ENCODE peak calls at places on chromosomes 16 and 17, in six cellular contexts. X, J, Y, C, T and K are unnamed samples.

GRCh38 chr17:6570731-6571465 is 14.5 kb upstream of the PITPNM3 start:
- DNase-seq in Y (no peak), J (no peak), T (no peak), C (no peak), X (peak; percentile 41), K (no peak)

GRCh38 chr17:72122668-72123495 is 2.1 kb downstream of the SOX9 start:
- DNase-seq in Y (no peak), C (no peak), J (peak; percentile 29), T (peak; percentile 72), X (peak; percentile 89), K (peak; percentile 43)

GRCh38 chr17:80441133-80441578 is 26.2 kb downstream of the ENDOV start:
- DNase-seq in J (peak; percentile 51), X (peak; percentile 98), Y (peak; percentile 37), T (no peak), C (no peak), K (peak; percentile 83)

GRCh38 chr16:84986879-84987278 is 24.5 kb downstream of the ZDHHC7 start:
- DNase-seq in J (no peak), C (no peak), X (no peak), Y (no peak), T (no peak), K (no peak)

GRCh38 chr17:16493470-16494048 is 1.6 kb upstream of the LRRC75A start:
- DNase-seq in C (no peak), J (no peak), T (no peak), X (no peak), Y (no peak), K (no peak)

GRCh38 chr16:3009568-3010390 is 2.9 kb upstream of the CLDN9 start:
- DNase-seq in Y (no peak), T (peak; percentile 90), J (no peak), X (peak; percentile 95), C (no peak), K (peak; percentile 97)

GRCh38 chr17:83161298-83162034 is 82.1 kb downstream of the METRNL start:
- DNase-seq in C (peak; percentile 4), X (peak; percentile 32), J (no peak), T (peak; percentile 40), Y (no peak), K (no peak)

GRCh38 chr17:77801545-77802332 is 156.8 kb upstream of the TNRC6C start:
- DNase-seq in Y (no peak), J (no peak), C (no peak), T (no peak), X (no peak), K (no peak)

GRCh38 chr16:82605863-82606620 is 20.7 kb upstream of the CDH13 start:
- DNase-seq in T (no peak), C (no peak), Y (no peak), X (peak; percentile 74), J (no peak), K (peak; percentile 67)

GRCh38 chr16:89506791-89507191 is 1.4 kb upstream of the SPG7 start:
- DNase-seq in Y (no peak), X (no peak), T (no peak), J (no peak), C (no peak), K (no peak)

GRCh38 chr16:89510526-89510925 is 2.3 kb downstream of the SPG7 start:
- DNase-seq in T (no peak), C (no peak), Y (no peak), J (no peak), X (no peak), K (no peak)

GRCh38 chr16:89507219-89507833 is 877 bp upstream of the SPG7 start:
- DNase-seq in J (no peak), T (no peak), C (no peak), X (no peak), Y (no peak), K (no peak)

GRCh38 chr16:89506113-89506504 is 2.1 kb upstream of the SPG7 start:
- DNase-seq in X (no peak), C (no peak), J (no peak), T (no peak), Y (no peak), K (no peak)

GRCh38 chr16:89507834-89508590 is at the start of gene SPG7:
- DNase-seq in Y (peak; percentile 94), J (peak; percentile 90), T (peak; percentile 94), C (peak; percentile 72), X (peak; percentile 94), K (peak; percentile 87)
- H3K9me3 ChIP-seq in Y (no peaks in the 10 kb centered on the region), J (no peaks in the 10 kb centered on the region), T (no peaks in the 10 kb centered on the region), C (no peaks in the 10 kb centered on the region), X (no peaks in the 10 kb centered on the region), K (no peaks in the 10 kb centered on the region)

DNA sequence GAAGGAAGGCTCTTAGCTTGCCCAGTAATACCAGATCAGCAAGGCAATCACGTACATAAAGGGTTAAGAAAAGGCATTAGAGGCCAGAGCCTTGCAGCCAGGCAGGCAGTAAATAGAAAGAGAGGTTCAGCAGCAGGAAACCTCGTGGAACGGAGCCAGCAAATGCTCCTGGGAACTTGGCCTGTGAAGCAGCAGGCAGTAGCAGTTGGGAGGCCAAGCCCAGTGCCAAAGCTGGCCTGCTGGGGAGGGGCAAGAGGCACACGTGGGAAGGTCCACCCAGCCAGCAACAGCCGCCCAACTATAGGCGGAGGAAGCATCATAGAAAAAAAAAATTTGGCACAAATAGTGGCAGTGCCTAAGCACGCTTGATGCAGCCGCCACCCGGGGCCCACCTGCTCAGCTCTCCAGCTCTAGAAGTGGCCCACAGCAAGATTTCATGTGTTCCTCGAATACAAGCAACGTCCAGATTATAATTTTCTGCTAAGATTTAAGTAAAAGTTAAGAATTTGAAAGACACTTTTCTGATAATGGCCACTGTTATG is 2339.5 kb downstream of the TP53TG3F start:
- DNase-seq in J (peak; percentile 71), Y (no peak), X (no peak), T (peak; percentile 33), C (no peak), K (no peak)
- H3K9me3 ChIP-seq in J (no peaks in the 10 kb centered on the region), Y (no peaks in the 10 kb centered on the region), X (peaks cover 77% of the 10 kb centered on the region), T (peaks cover 7% of the 10 kb centered on the region), C (no peaks in the 10 kb centered on the region), K (no peaks in the 10 kb centered on the region)

DNA sequence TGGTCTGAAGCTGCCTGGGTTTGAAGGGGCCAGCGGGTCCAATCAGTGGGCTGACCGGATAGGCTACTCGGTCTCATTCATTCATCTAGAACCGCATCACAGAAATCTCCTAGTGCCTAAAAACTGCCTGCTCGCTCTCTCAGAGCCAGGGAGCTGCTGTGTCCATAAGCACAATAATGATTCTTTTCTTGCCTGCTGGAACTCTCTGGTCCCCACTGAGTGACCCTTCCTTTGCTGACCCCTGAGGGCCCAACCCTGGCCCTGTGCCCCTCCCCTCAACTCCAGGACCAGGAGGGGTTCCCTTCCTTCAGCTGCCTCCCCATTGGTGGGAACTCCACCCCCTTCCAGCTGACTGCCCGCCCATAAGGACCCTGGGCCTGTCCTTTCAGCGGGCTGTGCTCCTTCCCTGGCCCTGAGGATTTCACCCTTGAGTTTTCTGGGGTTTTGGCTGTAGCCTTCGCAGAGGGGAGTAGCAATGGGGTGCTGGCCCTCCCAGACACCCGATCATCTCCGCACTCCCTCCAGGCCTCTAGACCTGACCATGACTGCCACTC is 39.5 kb upstream of the DNAH9 start:
- DNase-seq in Y (no peak), J (no peak), T (no peak), X (no peak), C (no peak), K (no peak)
- H3K9me3 ChIP-seq in Y (no peaks in the 10 kb centered on the region), J (no peaks in the 10 kb centered on the region), T (no peaks in the 10 kb centered on the region), X (no peaks in the 10 kb centered on the region), C (no peaks in the 10 kb centered on the region), K (no peaks in the 10 kb centered on the region)

DNA sequence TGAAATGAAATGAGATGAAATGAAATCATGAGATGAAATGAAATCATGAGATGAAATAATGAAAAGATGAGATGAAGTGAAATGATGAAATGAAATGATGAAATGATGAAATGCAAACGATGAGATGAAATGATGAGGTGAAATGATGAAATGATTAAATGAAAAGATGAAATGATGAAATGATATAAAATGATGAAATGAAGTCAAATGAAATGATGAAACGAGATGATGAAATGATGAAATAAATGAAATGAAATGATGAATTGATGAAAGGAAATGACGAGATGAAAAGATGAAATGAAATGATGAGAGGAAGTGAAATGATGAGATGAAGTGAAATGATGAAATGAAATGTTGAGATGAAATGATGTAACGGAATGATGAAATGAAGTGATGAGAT is 595.6 kb downstream of the TP53TG3F start:
- DNase-seq in T (no peak), Y (no peak), C (no peak), X (no peak), J (no peak), K (no peak)
- H3K9me3 ChIP-seq in T (no peaks in the 10 kb centered on the region), Y (no peaks in the 10 kb centered on the region), C (no peaks in the 10 kb centered on the region), X (peaks cover 31% of the 10 kb centered on the region), J (no peaks in the 10 kb centered on the region), K (no peaks in the 10 kb centered on the region)

DNA sequence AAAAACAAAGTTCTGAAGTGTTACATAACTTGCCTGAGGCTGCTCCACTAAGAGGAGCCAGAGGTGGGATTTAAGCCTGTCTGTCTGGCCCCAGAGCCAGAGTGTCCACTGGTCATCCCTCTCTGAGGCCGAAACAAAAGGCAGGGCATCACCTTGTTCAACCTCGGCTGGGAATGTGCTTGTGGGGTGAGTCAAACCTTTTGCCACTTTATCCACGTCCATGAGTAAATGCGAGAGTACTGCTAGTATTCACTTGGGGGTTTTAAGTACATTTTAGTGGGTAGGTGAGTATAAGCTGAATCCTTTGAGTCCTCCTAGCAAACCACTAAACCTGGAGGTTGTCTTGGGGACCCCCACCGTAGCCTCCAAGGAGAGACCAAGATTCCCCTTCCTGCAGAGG is 103.5 kb downstream of the STX8 start:
- DNase-seq in Y (no peak), X (no peak), T (no peak), C (no peak), J (no peak), K (no peak)
- H3K9me3 ChIP-seq in Y (no peaks in the 10 kb centered on the region), X (no peaks in the 10 kb centered on the region), T (no peaks in the 10 kb centered on the region), C (no peaks in the 10 kb centered on the region), J (no peaks in the 10 kb centered on the region), K (no peaks in the 10 kb centered on the region)

GRCh38 chr17:17818088-17818526 is 18.7 kb downstream of the SREBF1 start:
- DNase-seq in X (peak; percentile 81), J (no peak), T (peak; percentile 78), C (no peak), Y (no peak), K (no peak)

GRCh38 chr17:17820457-17821158 is 16.2 kb downstream of the SREBF1 start:
- DNase-seq in C (no peak), Y (no peak), T (no peak), J (no peak), X (no peak), K (no peak)

GRCh38 chr17:17819111-17819510 is 17.7 kb downstream of the SREBF1 start:
- DNase-seq in T (no peak), Y (no peak), J (no peak), C (no peak), X (no peak), K (no peak)

GRCh38 chr17:17819561-17819995 is 17.2 kb downstream of the SREBF1 start:
- DNase-seq in C (peak; percentile 55), T (peak; percentile 86), X (peak; percentile 91), J (peak; percentile 62), Y (no peak), K (no peak)

DNA sequence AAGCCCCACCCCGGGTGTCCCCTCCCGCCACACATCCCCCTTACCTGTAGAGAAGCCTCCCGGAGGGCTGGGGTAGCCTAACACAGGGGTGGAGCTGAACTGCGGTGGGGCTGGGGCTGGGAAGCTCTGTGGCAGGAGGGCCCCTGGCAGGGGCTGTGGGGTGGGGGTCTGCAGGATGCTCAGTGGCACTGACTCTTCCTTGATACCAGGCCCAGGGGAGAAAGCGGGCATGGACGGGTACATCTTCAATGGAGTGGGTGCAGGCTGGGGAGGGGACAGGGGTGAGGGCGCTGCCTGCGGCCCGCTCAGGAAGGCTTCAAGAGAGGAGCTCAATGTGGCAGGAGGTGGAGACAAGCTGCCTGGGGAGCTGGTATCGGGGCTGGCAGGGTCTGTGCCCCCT is 16.7 kb downstream of the SREBF1 start:
- DNase-seq in C (no peak), J (no peak), X (no peak), Y (no peak), T (no peak), K (no peak)
- H3K9me3 ChIP-seq in C (no peaks in the 10 kb centered on the region), J (no peaks in the 10 kb centered on the region), X (no peaks in the 10 kb centered on the region), Y (no peaks in the 10 kb centered on the region), T (no peaks in the 10 kb centered on the region), K (no peaks in the 10 kb centered on the region)